ENCODE peak calls at places on chromosomes 1 and 21, in four cellular contexts. G is breast epithelium, F is GM12878, W is ovary. I is an unnamed sample.

GRCh38 chr1:229403573-229403972 is 30.3 kb downstream of the ACTA1 start:
- DNase-seq in G (no peak), F (no peak), W (no peak), I (no peak)

GRCh38 chr1:88145752-88146151 is 538.3 kb upstream of the PKN2 start:
- DNase-seq in G (no peak), F (no peak), W (no peak), I (no peak)

GRCh38 chr1:178961331-178961730 is 64.4 kb upstream of the FAM20B start:
- DNase-seq in G (no peak), F (no peak), W (no peak), I (no peak)

GRCh38 chr1:39609618-39610331 is 29.7 kb downstream of the HEYL start:
- DNase-seq in G (no peak), F (no peak), W (peak; percentile 70), I (peak; percentile 10)

GRCh38 chr1:84570436-84571149 is 3.6 kb downstream of the CTBS start:
- DNase-seq in G (no peak), F (no peak), W (no peak), I (no peak)

GRCh38 chr1:153519242-153519641 is 16.5 kb downstream of the S100A6 start:
- DNase-seq in G (no peak), F (no peak), W (no peak), I (no peak)

GRCh38 chr1:248807067-248807737 is 18.5 kb downstream of the SH3BP5L start:
- DNase-seq in G (no peak), F (no peak), W (peak; percentile 55), I (peak; percentile 39)

GRCh38 chr1:11967028-11967547 is 13.2 kb upstream of the MFN2 start:
- DNase-seq in G (no peak), F (peak; percentile 41), W (peak; percentile 60), I (no peak)

GRCh38 chr1:1206376-1207253 is at the start of gene TNFRSF18:
- DNase-seq in G (no peak), F (no peak), W (peak; percentile 30), I (no peak)

GRCh38 chr1:227072991-227073390 is 132.9 kb downstream of the COQ8A start:
- DNase-seq in G (no peak), F (no peak), W (no peak), I (no peak)

GRCh38 chr1:18118078-18118477 is 10.5 kb downstream of the IGSF21 start:
- DNase-seq in G (no peak), F (no peak), W (no peak), I (no peak)

GRCh38 chr1:242189591-242189990 is 190.7 kb upstream of the MAP1LC3C start:
- DNase-seq in G (no peak), F (no peak), W (no peak), I (no peak)

GRCh38 chr1:24952413-24952841 is 22.4 kb upstream of the RUNX3 start:
- DNase-seq in G (no peak), F (no peak), W (no peak), I (no peak)

GRCh38 chr1:243461700-243462099 is 205.9 kb downstream of the SDCCAG8 start:
- DNase-seq in G (no peak), F (no peak), W (no peak), I (no peak)

GRCh38 chr1:70429219-70429618 is 18.2 kb downstream of the CTH start:
- DNase-seq in G (no peak), F (no peak), W (no peak), I (no peak)

GRCh38 chr21:26146681-26147080 is 23.9 kb downstream of the APP start:
- DNase-seq in G (no peak), F (no peak), W (no peak), I (no peak)

GRCh38 chr1:111565079-111565478 is 54.5 kb upstream of the RAP1A start:
- DNase-seq in G (no peak), F (no peak), W (no peak), I (no peak)

GRCh38 chr1:179881642-179882252 is 338 bp upstream of the TOR1AIP1 start:
- DNase-seq in G (peak; percentile 92), F (no peak), W (no peak), I (no peak)

GRCh38 chr21:22044431-22044830 is 1046.2 kb downstream of the NCAM2 start:
- DNase-seq in G (no peak), F (no peak), W (no peak), I (no peak)

GRCh38 chr1:65425697-65426096 is 5.2 kb downstream of the LEPR start:
- DNase-seq in G (no peak), F (no peak), W (no peak), I (no peak)

GRCh38 chr1:26097696-26098095 is 13.9 kb upstream of the PDIK1L start:
- DNase-seq in G (no peak), F (no peak), W (no peak), I (no peak)

GRCh38 chr1:205711105-205712048 is 31.1 kb upstream of the SLC45A3 start:
- DNase-seq in G (peak; percentile 56), F (peak; percentile 62), W (no peak), I (peak; percentile 69)

GRCh38 chr1:53826367-53826766 is 11.7 kb downstream of the NDC1 start:
- DNase-seq in G (no peak), F (no peak), W (no peak), I (no peak)

GRCh38 chr1:199020046-199020445 is 381.2 kb downstream of the PTPRC start:
- DNase-seq in G (no peak), F (no peak), W (no peak), I (no peak)

GRCh38 chr1:202234331-202235002 is 40.9 kb downstream of the LGR6 start:
- DNase-seq in G (no peak), F (no peak), W (no peak), I (no peak)

GRCh38 chr1:225506727-225507126 is 78.9 kb upstream of the LBR start:
- DNase-seq in G (no peak), F (no peak), W (no peak), I (no peak)

GRCh38 chr1:211281322-211282022 is 22.3 kb downstream of the RCOR3 start:
- DNase-seq in G (no peak), F (no peak), W (no peak), I (no peak)

GRCh38 chr1:205920159-205920558 is 23.1 kb downstream of the SLC26A9 start:
- DNase-seq in G (no peak), F (no peak), W (no peak), I (no peak)

GRCh38 chr1:109011335-109011734 is 30.6 kb downstream of the WDR47 start:
- DNase-seq in G (no peak), F (no peak), W (no peak), I (no peak)

DNA sequence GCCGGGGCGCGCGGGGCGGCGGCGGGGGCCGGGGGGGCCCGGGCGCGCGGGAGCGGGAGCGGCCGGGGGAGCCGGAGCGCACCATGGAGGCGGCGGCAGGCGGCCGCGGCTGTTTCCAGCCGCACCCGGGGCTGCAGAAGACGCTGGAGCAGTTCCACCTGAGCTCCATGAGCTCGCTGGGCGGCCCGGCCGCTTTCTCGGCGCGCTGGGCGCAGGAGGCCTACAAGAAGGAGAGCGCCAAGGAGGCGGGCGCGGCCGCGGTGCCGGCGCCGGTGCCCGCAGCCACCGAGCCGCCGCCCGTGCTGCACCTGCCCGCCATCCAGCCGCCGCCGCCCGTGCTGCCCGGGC is 539 bp downstream of the SKI start:
- DNase-seq in G (no peak), F (no peak), W (peak; percentile 68), I (no peak)
- H3K4me1 ChIP-seq in G (peaks cover 11% of the 10 kb centered on the region), F (peaks cover 15% of the 10 kb centered on the region), W (peaks cover 15% of the 10 kb centered on the region), I (peaks cover 25% of the 10 kb centered on the region)

GRCh38 chr1:119987689-119988088 is 81.8 kb downstream of the NOTCH2 start:
- DNase-seq in G (no peak), F (no peak), W (no peak), I (no peak)
- H3K4me1 ChIP-seq in G (no peaks in the 10 kb centered on the region), F (peaks cover 4% of the 10 kb centered on the region), W (peaks cover 3% of the 10 kb centered on the region), I (peaks cover 14% of the 10 kb centered on the region)

GRCh38 chr1:27656157-27656893 is 15.7 kb downstream of the IFI6 start:
- DNase-seq in G (peak; percentile 58), F (no peak), W (no peak), I (no peak)
- H3K4me1 ChIP-seq in G (peaks cover 4% of the 10 kb centered on the region), F (peaks cover 61% of the 10 kb centered on the region), W (peaks cover 3% of the 10 kb centered on the region), I (peaks cover 25% of the 10 kb centered on the region)

GRCh38 chr1:52641307-52641706 is 8.3 kb downstream of the SHISAL2A start:
- DNase-seq in G (no peak), F (no peak), W (no peak), I (no peak)
- H3K4me1 ChIP-seq in G (no peaks in the 10 kb centered on the region), F (peaks cover 28% of the 10 kb centered on the region), W (no peaks in the 10 kb centered on the region), I (peaks cover 37% of the 10 kb centered on the region)

GRCh38 chr1:234616644-234617043 is 6.7 kb upstream of the IRF2BP2 start:
- DNase-seq in G (peak; percentile 67), F (no peak), W (no peak), I (no peak)

GRCh38 chr1:234619071-234619480 is 9.1 kb upstream of the IRF2BP2 start:
- DNase-seq in G (no peak), F (no peak), W (no peak), I (no peak)

GRCh38 chr1:234618726-234619049 is 8.7 kb upstream of the IRF2BP2 start:
- DNase-seq in G (no peak), F (no peak), W (no peak), I (no peak)

GRCh38 chr1:234617986-234618725 is 8.2 kb upstream of the IRF2BP2 start:
- DNase-seq in G (no peak), F (no peak), W (no peak), I (no peak)

GRCh38 chr1:234617135-234617985 is 7.4 kb upstream of the IRF2BP2 start:
- DNase-seq in G (peak; percentile 58), F (no peak), W (no peak), I (no peak)
- H3K4me1 ChIP-seq in G (peaks cover 3% of the 10 kb centered on the region), F (peaks cover 15% of the 10 kb centered on the region), W (peaks cover 16% of the 10 kb centered on the region), I (peaks cover 20% of the 10 kb centered on the region)

GRCh38 chr1:16162163-16162822 is 6.4 kb upstream of the EPHA2 start:
- DNase-seq in G (no peak), F (no peak), W (no peak), I (peak; percentile 71)

GRCh38 chr1:16166117-16166516 is 10.2 kb upstream of the EPHA2 start:
- DNase-seq in G (no peak), F (no peak), W (no peak), I (no peak)

GRCh38 chr1:16164821-16165364 is 9.0 kb upstream of the EPHA2 start:
- DNase-seq in G (no peak), F (no peak), W (no peak), I (no peak)

GRCh38 chr1:16165548-16165947 is 9.7 kb upstream of the EPHA2 start:
- DNase-seq in G (no peak), F (no peak), W (no peak), I (no peak)

GRCh38 chr1:16163882-16164820 is 8.3 kb upstream of the EPHA2 start:
- DNase-seq in G (no peak), F (no peak), W (no peak), I (peak; percentile 33)
- H3K4me1 ChIP-seq in G (no peaks in the 10 kb centered on the region), F (no peaks in the 10 kb centered on the region), W (no peaks in the 10 kb centered on the region), I (peaks cover 50% of the 10 kb centered on the region)

GRCh38 chr1:30343562-30343961 is 379.8 kb downstream of the MATN1 start:
- DNase-seq in G (no peak), F (no peak), W (no peak), I (no peak)
- H3K4me1 ChIP-seq in G (no peaks in the 10 kb centered on the region), F (no peaks in the 10 kb centered on the region), W (no peaks in the 10 kb centered on the region), I (no peaks in the 10 kb centered on the region)

GRCh38 chr1:97338347-97338746 is 582.5 kb downstream of the DPYD start:
- DNase-seq in G (no peak), F (no peak), W (no peak), I (no peak)
- H3K4me1 ChIP-seq in G (no peaks in the 10 kb centered on the region), F (no peaks in the 10 kb centered on the region), W (no peaks in the 10 kb centered on the region), I (no peaks in the 10 kb centered on the region)